ENCODE peak calls at places on chromosomes 12 and 14, in four cellular contexts. R is HEK293T, Y is HepG2, H is K562. M is an unnamed sample.
A peak's percentile ranks its signal among the peaks of the same experiment; 100 is the strongest.

GRCh38 chr14:54025661-54026060 is 69.0 kb upstream of the BMP4 start:
- DNase-seq in R (peak; percentile 28), Y (peak; percentile 36), H (no peak), M (peak; percentile 12)

GRCh38 chr12:133203344-133204263 is 22.3 kb downstream of the ZNF268 start:
- DNase-seq in R (no peak), Y (no peak), H (no peak), M (no peak)

GRCh38 chr14:61694830-61695694 is at the start of gene HIF1A:
- DNase-seq in R (peak; percentile 95), Y (peak; percentile 93), H (peak; percentile 95), M (peak; percentile 97)

GRCh38 chr12:126847005-126847629 is 1419.9 kb upstream of the TMEM132C start:
- DNase-seq in R (no peak), Y (no peak), H (no peak), M (no peak)

GRCh38 chr14:68596701-68597100 is 196.2 kb downstream of the ZFP36L1 start:
- DNase-seq in R (no peak), Y (no peak), H (no peak), M (no peak)

GRCh38 chr14:106215229-106215628 is 688.8 kb downstream of the TMEM121 start:
- DNase-seq in R (no peak), Y (no peak), H (no peak), M (no peak)

GRCh38 chr12:916240-916639 is 33.3 kb downstream of the RAD52 start:
- DNase-seq in R (no peak), Y (no peak), H (no peak), M (no peak)

GRCh38 chr12:12008232-12008850 is 62.4 kb upstream of the BCL2L14 start:
- DNase-seq in R (peak; percentile 30), Y (no peak), H (no peak), M (peak; percentile 52)

GRCh38 chr12:79652521-79652920 is 38.2 kb downstream of the PAWR start:
- DNase-seq in R (no peak), Y (no peak), H (no peak), M (no peak)

GRCh38 chr12:131893605-131894312 is 663 bp upstream of the ULK1 start:
- DNase-seq in R (no peak), Y (no peak), H (no peak), M (no peak)

GRCh38 chr12:131895640-131896079 is 1.2 kb downstream of the ULK1 start:
- DNase-seq in R (no peak), Y (no peak), H (no peak), M (no peak)

GRCh38 chr12:131892711-131893604 is 1.5 kb upstream of the ULK1 start:
- DNase-seq in R (no peak), Y (no peak), H (no peak), M (no peak)

GRCh38 chr12:131894981-131895639 is 688 bp downstream of the ULK1 start:
- DNase-seq in R (no peak), Y (no peak), H (no peak), M (no peak)

DNA sequence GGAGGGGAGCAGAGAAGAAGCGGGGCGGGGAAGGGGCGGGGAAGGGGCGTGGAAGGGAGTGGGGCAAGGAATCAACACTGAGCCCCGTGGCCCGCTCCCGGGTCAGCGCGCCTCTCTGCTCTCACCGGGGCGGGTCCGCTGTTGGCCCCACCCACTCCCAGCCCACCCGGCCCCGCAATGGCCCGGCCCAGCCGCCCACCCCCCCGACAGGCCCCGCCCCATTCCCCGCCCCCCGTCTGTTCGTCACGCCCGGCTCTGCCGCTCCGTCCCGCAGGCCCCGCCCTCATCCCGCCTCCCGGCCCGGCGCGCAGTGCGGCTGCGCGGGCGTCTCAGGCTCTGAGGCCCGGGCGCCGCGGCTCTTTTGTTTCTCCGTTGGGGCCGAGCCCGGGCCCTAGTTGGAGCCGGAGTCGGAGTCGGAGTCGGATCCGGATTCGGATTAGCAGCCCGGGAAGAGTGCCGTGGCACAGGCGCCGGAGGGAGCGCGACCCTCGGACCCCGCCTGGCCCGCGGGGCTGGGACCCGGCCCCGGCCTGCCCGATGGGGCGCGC is at the start of gene ULK1:
- DNase-seq in R (peak; percentile 100), Y (peak; percentile 70), H (peak; percentile 100), M (peak; percentile 94)
- TF ChIP-seq ELF4 in R (no peak), Y (no peak), H (no peak), M (no peak)

GRCh38 chr12:124531906-124532305 is 35.5 kb downstream of the NCOR2 start:
- DNase-seq in R (no peak), Y (no peak), H (no peak), M (no peak)
- TF ChIP-seq ELF4 in R (no peak), Y (no peak), H (no peak), M (no peak)

GRCh38 chr14:104804481-104805325 is 3.8 kb downstream of the ZBTB42 start:
- DNase-seq in R (no peak), Y (no peak), H (no peak), M (no peak)

GRCh38 chr14:104803280-104803915 is 2.5 kb downstream of the ZBTB42 start:
- DNase-seq in R (no peak), Y (no peak), H (no peak), M (no peak)

GRCh38 chr14:104802913-104803184 is 1.9 kb downstream of the ZBTB42 start:
- DNase-seq in R (no peak), Y (no peak), H (no peak), M (no peak)

GRCh38 chr14:104805326-104805678 is 4.4 kb downstream of the ZBTB42 start:
- DNase-seq in R (peak; percentile 39), Y (no peak), H (peak; percentile 91), M (no peak)

DNA sequence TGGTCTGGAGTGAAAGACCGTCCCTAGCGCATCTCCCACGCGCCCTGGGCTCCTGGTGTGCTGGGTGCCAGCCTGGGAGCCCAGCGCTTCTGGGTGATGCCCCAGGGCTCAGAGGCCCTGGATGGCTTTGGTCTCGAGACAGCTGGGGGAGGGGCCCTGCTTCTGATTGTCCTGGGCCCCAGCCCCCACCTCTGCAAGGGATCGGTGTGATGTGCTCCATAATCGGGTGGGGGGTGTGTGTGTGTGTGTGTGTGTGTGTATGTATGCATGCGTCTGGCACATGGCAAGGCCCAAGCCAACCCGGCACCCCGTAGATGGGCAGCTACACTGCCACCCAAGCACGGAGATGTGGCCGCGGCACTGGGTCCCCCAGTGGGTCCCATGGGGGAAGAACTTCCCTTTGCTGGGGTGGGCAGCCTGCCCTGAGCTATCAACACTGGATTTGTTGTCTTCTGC is 3.0 kb downstream of the ZBTB42 start:
- DNase-seq in R (no peak), Y (no peak), H (no peak), M (no peak)
- TF ChIP-seq ELF4 in R (no peak), Y (no peak), H (no peak), M (no peak)

DNA sequence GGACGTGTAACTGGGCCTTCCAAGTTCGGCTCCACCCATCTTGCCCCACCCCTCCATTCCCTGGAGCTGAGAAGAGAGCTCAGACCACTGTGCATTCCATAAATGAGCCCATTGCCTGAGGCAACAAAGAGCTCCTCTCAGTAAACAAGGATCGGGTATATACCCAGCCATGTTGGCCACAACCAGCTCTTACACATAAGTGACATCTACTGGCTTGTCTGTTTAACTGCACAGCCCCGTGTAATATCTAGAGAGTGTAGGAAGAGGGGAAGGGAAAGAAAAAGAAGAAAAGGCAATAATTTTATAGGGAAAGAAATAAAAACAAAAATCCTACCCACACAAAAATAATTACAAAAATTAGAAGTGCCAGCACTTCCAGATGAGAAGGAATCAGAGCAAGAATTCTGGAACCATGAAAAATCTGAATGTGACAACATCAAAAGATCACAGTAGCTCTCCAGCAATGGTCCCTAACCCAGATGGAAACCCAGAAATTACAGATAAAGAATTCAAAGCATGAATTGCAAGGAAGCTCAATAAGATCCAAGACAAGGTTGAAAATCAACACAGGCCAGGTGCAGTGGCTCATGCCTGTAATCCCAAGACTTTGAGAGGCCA is 308.1 kb downstream of the RPAP3 start:
- DNase-seq in R (peak; percentile 33), Y (peak; percentile 36), H (peak; percentile 32), M (no peak)
- TF ChIP-seq ELF4 in R (no peak), Y (no peak), H (no peak), M (no peak)

GRCh38 chr12:95633671-95634465 is 82.6 kb upstream of the USP44 start:
- DNase-seq in R (no peak), Y (no peak), H (no peak), M (no peak)

GRCh38 chr12:95634622-95635621 is 83.6 kb upstream of the USP44 start:
- DNase-seq in R (no peak), Y (peak; percentile 82), H (no peak), M (no peak)

GRCh38 chr12:95629392-95629791 is 78.1 kb upstream of the USP44 start:
- DNase-seq in R (no peak), Y (no peak), H (no peak), M (no peak)

GRCh38 chr12:95630496-95630895 is 79.2 kb upstream of the USP44 start:
- DNase-seq in R (no peak), Y (no peak), H (no peak), M (no peak)

GRCh38 chr12:95633049-95633545 is 81.8 kb upstream of the USP44 start:
- DNase-seq in R (no peak), Y (peak; percentile 33), H (no peak), M (no peak)
- TF ChIP-seq ELF4 in R (no peak), Y (no peak), H (no peak), M (no peak)

GRCh38 chr14:91177073-91177796 is 63.4 kb downstream of the DGLUCY start:
- DNase-seq in R (peak; percentile 61), Y (peak; percentile 48), H (peak; percentile 57), M (peak; percentile 41)
- TF ChIP-seq ELF4 in R (no peak), Y (no peak), H (no peak), M (no peak)

GRCh38 chr12:62914443-62914909 is 20.5 kb downstream of the PPM1H start:
- DNase-seq in R (no peak), Y (no peak), H (peak; percentile 32), M (no peak)

GRCh38 chr12:62915130-62915529 is 19.8 kb downstream of the PPM1H start:
- DNase-seq in R (no peak), Y (no peak), H (no peak), M (no peak)

GRCh38 chr12:62919827-62920226 is 15.1 kb downstream of the PPM1H start:
- DNase-seq in R (no peak), Y (no peak), H (no peak), M (no peak)

GRCh38 chr12:62917939-62918338 is 17.0 kb downstream of the PPM1H start:
- DNase-seq in R (no peak), Y (no peak), H (no peak), M (no peak)

DNA sequence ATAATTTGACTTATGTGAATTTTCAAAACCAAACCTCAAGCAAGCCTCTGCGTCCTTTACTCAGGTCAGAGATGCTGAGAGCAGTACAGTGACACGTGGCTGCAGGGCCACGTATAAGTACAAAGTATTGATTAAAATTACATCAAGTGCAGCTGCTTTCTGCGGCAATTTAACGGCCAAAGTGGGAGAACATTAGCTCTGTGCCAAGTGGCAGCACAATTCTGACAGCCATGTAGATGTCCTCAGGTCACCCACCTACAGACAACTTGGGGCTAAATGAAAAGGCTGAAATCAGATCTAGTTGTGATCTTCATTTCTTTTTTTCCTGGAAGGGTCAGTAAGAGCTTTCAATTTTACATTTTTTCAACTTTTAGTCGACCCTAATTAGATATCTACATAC is 17.9 kb downstream of the PPM1H start:
- DNase-seq in R (no peak), Y (no peak), H (no peak), M (no peak)
- TF ChIP-seq ELF4 in R (no peak), Y (no peak), H (no peak), M (no peak)

GRCh38 chr12:28575593-28576205 is 385.4 kb downstream of the CCDC91 start:
- DNase-seq in R (no peak), Y (no peak), H (no peak), M (no peak)

GRCh38 chr12:28568083-28568482 is 377.8 kb downstream of the CCDC91 start:
- DNase-seq in R (no peak), Y (no peak), H (no peak), M (no peak)

GRCh38 chr12:28568709-28569108 is 378.5 kb downstream of the CCDC91 start:
- DNase-seq in R (no peak), Y (no peak), H (no peak), M (no peak)

GRCh38 chr12:28574746-28575592 is 384.7 kb downstream of the CCDC91 start:
- DNase-seq in R (no peak), Y (no peak), H (no peak), M (no peak)

GRCh38 chr12:28569698-28570411 is 379.6 kb downstream of the CCDC91 start:
- DNase-seq in R (no peak), Y (no peak), H (peak; percentile 7), M (no peak)
- TF ChIP-seq ELF4 in R (no peak), Y (no peak), H (no peak), M (no peak)

M was measured in WTC11.